ENCODE peak calls at places on chromosomes 6 and 20, in four cellular contexts. B, H, K and W are unnamed samples.

GRCh38 chr6:128601060-128601459 is 80.7 kb upstream of the PTPRK start:
- DNase-seq in B (no peak), H (no peak), K (no peak), W (no peak)

GRCh38 chr20:42272516-42272915 is 654.3 kb upstream of the CHD6 start:
- DNase-seq in B (no peak), H (no peak), K (no peak), W (no peak)

GRCh38 chr6:44064089-44064947 is 62.9 kb downstream of the MRPL14 start:
- DNase-seq in B (no peak), H (no peak), K (no peak), W (peak; percentile 84)

GRCh38 chr20:59645761-59646171 is 41.4 kb downstream of the PHACTR3 start:
- DNase-seq in B (no peak), H (no peak), K (no peak), W (peak; percentile 52)

GRCh38 chr6:161272600-161273355 is 1.1 kb downstream of the AGPAT4 start:
- DNase-seq in B (no peak), H (no peak), K (no peak), W (peak; percentile 17)

GRCh38 chr20:5095931-5096330 is 23.8 kb downstream of the PCNA start:
- DNase-seq in B (no peak), H (no peak), K (no peak), W (no peak)

GRCh38 chr6:23637296-23637695 is 488.7 kb upstream of the NRSN1 start:
- DNase-seq in B (no peak), H (no peak), K (no peak), W (no peak)

GRCh38 chr6:3139090-3139903 is 18.0 kb downstream of the TUBB2A start:
- DNase-seq in B (no peak), H (peak; percentile 64), K (no peak), W (peak; percentile 88)

GRCh38 chr6:105259912-105260889 is 80.4 kb upstream of the POPDC3 start:
- DNase-seq in B (no peak), H (no peak), K (no peak), W (no peak)

GRCh38 chr6:90868256-90868655 is 281.4 kb upstream of the MAP3K7 start:
- DNase-seq in B (no peak), H (no peak), K (no peak), W (no peak)